ENCODE peak calls at places on chromosomes 13 and 19, in four cellular contexts. One of them, this sample, is unnamed.

GRCh38 chr13:44323754-44324153 is 49.9 kb upstream of the SERP2 start:
- DNase-seq in activated naive CD4-positive, alpha-beta T cell: no peak
- DNase-seq in activated CD4-positive, alpha-beta T cell treated with anti-CD3 and anti-CD28 coated beads, Interleukin-2, amount 50 U/mL, for 1 hour: no peak
- DNase-seq in left cardiac atrium: no peak
- DNase-seq in this sample: no peak

GRCh38 chr19:2302319-2303208 is 5.4 kb downstream of the LINGO3 start:
- DNase-seq in activated naive CD4-positive, alpha-beta T cell: no peak
- DNase-seq in activated CD4-positive, alpha-beta T cell treated with anti-CD3 and anti-CD28 coated beads, Interleukin-2, amount 50 U/mL, for 1 hour: peak
- DNase-seq in left cardiac atrium: peak
- DNase-seq in this sample: no peak

GRCh38 chr19:4597975-4598671 is 38.6 kb upstream of the SEMA6B start:
- DNase-seq in activated naive CD4-positive, alpha-beta T cell: peak
- DNase-seq in activated CD4-positive, alpha-beta T cell treated with anti-CD3 and anti-CD28 coated beads, Interleukin-2, amount 50 U/mL, for 1 hour: peak
- DNase-seq in left cardiac atrium: peak
- DNase-seq in this sample: no peak

GRCh38 chr19:10881403-10882107 is 10.2 kb downstream of the CARM1 start:
- DNase-seq in activated naive CD4-positive, alpha-beta T cell: no peak
- DNase-seq in activated CD4-positive, alpha-beta T cell treated with anti-CD3 and anti-CD28 coated beads, Interleukin-2, amount 50 U/mL, for 1 hour: no peak
- DNase-seq in left cardiac atrium: no peak
- DNase-seq in this sample: no peak

GRCh38 chr13:20580257-20580656 is 13.3 kb downstream of the IFT88 start:
- DNase-seq in activated naive CD4-positive, alpha-beta T cell: no peak
- DNase-seq in activated CD4-positive, alpha-beta T cell treated with anti-CD3 and anti-CD28 coated beads, Interleukin-2, amount 50 U/mL, for 1 hour: no peak
- DNase-seq in left cardiac atrium: no peak
- DNase-seq in this sample: no peak

GRCh38 chr13:110123041-110123809 is 183.7 kb downstream of the COL4A1 start:
- DNase-seq in activated naive CD4-positive, alpha-beta T cell: no peak
- DNase-seq in activated CD4-positive, alpha-beta T cell treated with anti-CD3 and anti-CD28 coated beads, Interleukin-2, amount 50 U/mL, for 1 hour: no peak
- DNase-seq in left cardiac atrium: no peak
- DNase-seq in this sample: no peak

GRCh38 chr13:53121131-53121773 is 92.6 kb downstream of the OLFM4 start:
- DNase-seq in activated naive CD4-positive, alpha-beta T cell: no peak
- DNase-seq in activated CD4-positive, alpha-beta T cell treated with anti-CD3 and anti-CD28 coated beads, Interleukin-2, amount 50 U/mL, for 1 hour: no peak
- DNase-seq in left cardiac atrium: no peak
- DNase-seq in this sample: no peak

GRCh38 chr13:39062004-39062403 is 23.7 kb downstream of the NHLRC3 start:
- DNase-seq in activated naive CD4-positive, alpha-beta T cell: no peak
- DNase-seq in activated CD4-positive, alpha-beta T cell treated with anti-CD3 and anti-CD28 coated beads, Interleukin-2, amount 50 U/mL, for 1 hour: no peak
- DNase-seq in left cardiac atrium: no peak
- DNase-seq in this sample: no peak

GRCh38 chr19:6416658-6417405 is 7.8 kb downstream of the KHSRP start:
- DNase-seq in activated naive CD4-positive, alpha-beta T cell: no peak
- DNase-seq in activated CD4-positive, alpha-beta T cell treated with anti-CD3 and anti-CD28 coated beads, Interleukin-2, amount 50 U/mL, for 1 hour: no peak
- DNase-seq in left cardiac atrium: no peak
- DNase-seq in this sample: no peak